ENCODE peak calls at places on chromosomes 16 and 17, in seven cellular contexts. One of them, this sample, is unnamed.

GRCh38 chr17:30454635-30455034 is 22.6 kb upstream of the GOSR1 start:
- DNase-seq in colonic mucosa: no peak
- DNase-seq in CD8-positive, alpha-beta T cell: no peak
- DNase-seq in H9: no peak
- DNase-seq in fibroblast of lung: no peak
- DNase-seq in stomach: no peak
- DNase-seq in globus pallidus: no peak
- DNase-seq in this sample: no peak

GRCh38 chr16:89320717-89321501 is 103.4 kb downstream of the ZNF778 start:
- DNase-seq in colonic mucosa: peak
- DNase-seq in CD8-positive, alpha-beta T cell: no peak
- DNase-seq in H9: peak
- DNase-seq in fibroblast of lung: peak
- DNase-seq in stomach: peak
- DNase-seq in globus pallidus: no peak
- DNase-seq in this sample: peak

GRCh38 chr17:43467981-43468541 is 15.7 kb upstream of the DHX8 start:
- DNase-seq in colonic mucosa: no peak
- DNase-seq in CD8-positive, alpha-beta T cell: no peak
- DNase-seq in H9: no peak
- DNase-seq in fibroblast of lung: peak
- DNase-seq in stomach: no peak
- DNase-seq in globus pallidus: no peak
- DNase-seq in this sample: peak

GRCh38 chr17:81295678-81296381 is 723 bp upstream of the SLC38A10 start:
- DNase-seq in colonic mucosa: peak
- DNase-seq in CD8-positive, alpha-beta T cell: peak
- DNase-seq in H9: peak
- DNase-seq in fibroblast of lung: peak
- DNase-seq in stomach: peak
- DNase-seq in globus pallidus: no peak
- DNase-seq in this sample: peak

GRCh38 chr17:4492762-4493561 is 5.7 kb upstream of the SPNS2 start:
- DNase-seq in colonic mucosa: peak
- DNase-seq in CD8-positive, alpha-beta T cell: peak
- DNase-seq in H9: peak
- DNase-seq in fibroblast of lung: peak
- DNase-seq in stomach: peak
- DNase-seq in globus pallidus: no peak
- DNase-seq in this sample: no peak

GRCh38 chr17:962650-963049 is 16.9 kb downstream of the NXN start:
- DNase-seq in colonic mucosa: no peak
- DNase-seq in CD8-positive, alpha-beta T cell: no peak
- DNase-seq in H9: peak
- DNase-seq in fibroblast of lung: no peak
- DNase-seq in stomach: no peak
- DNase-seq in globus pallidus: no peak
- DNase-seq in this sample: no peak

GRCh38 chr17:72370819-72371218 is 250.0 kb downstream of the SOX9 start:
- DNase-seq in colonic mucosa: no peak
- DNase-seq in CD8-positive, alpha-beta T cell: no peak
- DNase-seq in H9: no peak
- DNase-seq in fibroblast of lung: peak
- DNase-seq in stomach: no peak
- DNase-seq in globus pallidus: no peak
- DNase-seq in this sample: no peak

GRCh38 chr17:1820518-1821252 is 9.0 kb downstream of the SMYD4 start:
- DNase-seq in colonic mucosa: no peak
- DNase-seq in CD8-positive, alpha-beta T cell: no peak
- DNase-seq in H9: no peak
- DNase-seq in fibroblast of lung: no peak
- DNase-seq in stomach: no peak
- DNase-seq in globus pallidus: no peak
- DNase-seq in this sample: no peak

GRCh38 chr16:83520596-83520995 is 287.2 kb upstream of the HSBP1 start:
- DNase-seq in colonic mucosa: no peak
- DNase-seq in CD8-positive, alpha-beta T cell: no peak
- DNase-seq in H9: no peak
- DNase-seq in fibroblast of lung: no peak
- DNase-seq in stomach: no peak
- DNase-seq in globus pallidus: no peak
- DNase-seq in this sample: peak

GRCh38 chr17:6786618-6787017 is 10.6 kb downstream of the FBXO39 start:
- DNase-seq in colonic mucosa: no peak
- DNase-seq in CD8-positive, alpha-beta T cell: no peak
- DNase-seq in H9: no peak
- DNase-seq in fibroblast of lung: peak
- DNase-seq in stomach: no peak
- DNase-seq in globus pallidus: no peak
- DNase-seq in this sample: no peak

GRCh38 chr17:76382305-76382802 is 2.1 kb upstream of the SPHK1 start:
- DNase-seq in colonic mucosa: no peak
- DNase-seq in CD8-positive, alpha-beta T cell: no peak
- DNase-seq in H9: peak
- DNase-seq in fibroblast of lung: no peak
- DNase-seq in stomach: no peak
- DNase-seq in globus pallidus: no peak
- DNase-seq in this sample: no peak

GRCh38 chr17:11245792-11246191 is 4.8 kb downstream of the SHISA6 start:
- DNase-seq in colonic mucosa: no peak
- DNase-seq in CD8-positive, alpha-beta T cell: no peak
- DNase-seq in H9: no peak
- DNase-seq in fibroblast of lung: no peak
- DNase-seq in stomach: no peak
- DNase-seq in globus pallidus: peak
- DNase-seq in this sample: no peak

GRCh38 chr16:81695431-81695890 is 83.6 kb upstream of the PLCG2 start:
- DNase-seq in colonic mucosa: no peak
- DNase-seq in CD8-positive, alpha-beta T cell: no peak
- DNase-seq in H9: no peak
- DNase-seq in fibroblast of lung: no peak
- DNase-seq in stomach: no peak
- DNase-seq in globus pallidus: no peak
- DNase-seq in this sample: no peak

GRCh38 chr16:68445458-68445857 is 2.9 kb downstream of the SMPD3 start:
- DNase-seq in colonic mucosa: peak
- DNase-seq in CD8-positive, alpha-beta T cell: no peak
- DNase-seq in H9: peak
- DNase-seq in fibroblast of lung: peak
- DNase-seq in stomach: peak
- DNase-seq in globus pallidus: peak
- DNase-seq in this sample: peak

GRCh38 chr16:85822145-85822544 is 22.6 kb downstream of the COX4I1 start:
- DNase-seq in colonic mucosa: no peak
- DNase-seq in CD8-positive, alpha-beta T cell: no peak
- DNase-seq in H9: no peak
- DNase-seq in fibroblast of lung: no peak
- DNase-seq in stomach: no peak
- DNase-seq in globus pallidus: no peak
- DNase-seq in this sample: no peak

GRCh38 chr16:27706156-27706705 is 156.3 kb downstream of the KATNIP start:
- DNase-seq in colonic mucosa: no peak
- DNase-seq in CD8-positive, alpha-beta T cell: no peak
- DNase-seq in H9: no peak
- DNase-seq in fibroblast of lung: no peak
- DNase-seq in stomach: no peak
- DNase-seq in globus pallidus: no peak
- DNase-seq in this sample: no peak

GRCh38 chr17:10614536-10615155 is 42.5 kb downstream of the MYH3 start:
- DNase-seq in colonic mucosa: peak
- DNase-seq in CD8-positive, alpha-beta T cell: no peak
- DNase-seq in H9: peak
- DNase-seq in fibroblast of lung: peak
- DNase-seq in stomach: no peak
- DNase-seq in globus pallidus: peak
- DNase-seq in this sample: peak

GRCh38 chr17:77423589-77424451 is 283.1 kb downstream of the SEC14L1 start:
- DNase-seq in colonic mucosa: peak
- DNase-seq in CD8-positive, alpha-beta T cell: no peak
- DNase-seq in H9: no peak
- DNase-seq in fibroblast of lung: peak
- DNase-seq in stomach: peak
- DNase-seq in globus pallidus: peak
- DNase-seq in this sample: peak

GRCh38 chr17:72185571-72185970 is 64.8 kb downstream of the SOX9 start:
- DNase-seq in colonic mucosa: no peak
- DNase-seq in CD8-positive, alpha-beta T cell: no peak
- DNase-seq in H9: no peak
- DNase-seq in fibroblast of lung: no peak
- DNase-seq in stomach: no peak
- DNase-seq in globus pallidus: no peak
- DNase-seq in this sample: no peak

GRCh38 chr16:58495861-58496331 is 4.0 kb upstream of the NDRG4 start:
- DNase-seq in colonic mucosa: no peak
- DNase-seq in CD8-positive, alpha-beta T cell: no peak
- DNase-seq in H9: peak
- DNase-seq in fibroblast of lung: no peak
- DNase-seq in stomach: no peak
- DNase-seq in globus pallidus: peak
- DNase-seq in this sample: peak

This sample was measured in cerebellum.